ENCODE peak calls at places on chromosomes 6 and 20, in nine cellular contexts. One of them, this sample, is unnamed. For H3K4me1, the result is how much of the 10 kb centered on the place peaks cover.

GRCh38 chr6:41958022-41958856 is 16.6 kb upstream of the CCND3 start:
- DNase-seq in fibroblast of lung: no peak
- DNase-seq in cardiac muscle cell: no peak
- DNase-seq in heart left ventricle: no peak
- DNase-seq in uterus: no peak
- DNase-seq in A549: no peak
- DNase-seq in upper lobe of right lung: no peak
- DNase-seq in HCT116: no peak
- DNase-seq in right lobe of liver: no peak
- DNase-seq in this sample: no peak

GRCh38 chr6:89611666-89612065 is 26.9 kb downstream of the LYRM2 start:
- DNase-seq in uterus: no peak
- DNase-seq in heart left ventricle: no peak
- DNase-seq in A549: no peak
- DNase-seq in right lobe of liver: no peak
- DNase-seq in upper lobe of right lung: no peak
- DNase-seq in HCT116: no peak
- DNase-seq in cardiac muscle cell: no peak
- DNase-seq in fibroblast of lung: no peak
- DNase-seq in this sample: no peak

GRCh38 chr6:139262519-139263300 is 29.1 kb downstream of the TXLNB start:
- DNase-seq in fibroblast of lung: no peak
- DNase-seq in heart left ventricle: no peak
- DNase-seq in cardiac muscle cell: no peak
- DNase-seq in upper lobe of right lung: no peak
- DNase-seq in HCT116: no peak
- DNase-seq in right lobe of liver: no peak
- DNase-seq in uterus: no peak
- DNase-seq in A549: no peak
- DNase-seq in this sample: no peak

GRCh38 chr6:31878761-31879542 is at the start of gene SLC44A4:
- DNase-seq in A549: no peak
- DNase-seq in fibroblast of lung: no peak
- DNase-seq in right lobe of liver: no peak
- DNase-seq in HCT116: no peak
- DNase-seq in heart left ventricle: no peak
- DNase-seq in uterus: no peak
- DNase-seq in cardiac muscle cell: no peak
- DNase-seq in upper lobe of right lung: peak
- DNase-seq in this sample: no peak

GRCh38 chr20:56411759-56412472 is at the start of gene CASS4:
- DNase-seq in uterus: no peak
- DNase-seq in fibroblast of lung: peak
- DNase-seq in heart left ventricle: no peak
- DNase-seq in cardiac muscle cell: no peak
- DNase-seq in upper lobe of right lung: no peak
- DNase-seq in right lobe of liver: no peak
- DNase-seq in A549: no peak
- DNase-seq in HCT116: no peak
- DNase-seq in this sample: peak

GRCh38 chr6:11810039-11810541 is 31.5 kb upstream of the ADTRP start:
- DNase-seq in fibroblast of lung: peak
- DNase-seq in cardiac muscle cell: peak
- DNase-seq in right lobe of liver: peak
- DNase-seq in upper lobe of right lung: peak
- DNase-seq in HCT116: no peak
- DNase-seq in A549: peak
- DNase-seq in uterus: peak
- DNase-seq in heart left ventricle: peak
- DNase-seq in this sample: no peak

GRCh38 chr20:44597930-44598329 is 15.6 kb downstream of the PKIG start:
- DNase-seq in upper lobe of right lung: no peak
- DNase-seq in A549: no peak
- DNase-seq in HCT116: no peak
- DNase-seq in cardiac muscle cell: no peak
- DNase-seq in right lobe of liver: no peak
- DNase-seq in heart left ventricle: no peak
- DNase-seq in fibroblast of lung: no peak
- DNase-seq in uterus: no peak
- DNase-seq in this sample: peak

GRCh38 chr20:14235355-14235754 is 102.1 kb downstream of the FLRT3 start:
- DNase-seq in A549: no peak
- DNase-seq in heart left ventricle: no peak
- DNase-seq in upper lobe of right lung: no peak
- DNase-seq in right lobe of liver: no peak
- DNase-seq in fibroblast of lung: peak
- DNase-seq in cardiac muscle cell: no peak
- DNase-seq in uterus: no peak
- DNase-seq in HCT116: no peak
- DNase-seq in this sample: no peak

GRCh38 chr6:116382587-116382986 is 11.8 kb downstream of the DSE start:
- DNase-seq in A549: no peak
- DNase-seq in uterus: no peak
- DNase-seq in HCT116: no peak
- DNase-seq in upper lobe of right lung: no peak
- DNase-seq in fibroblast of lung: no peak
- DNase-seq in right lobe of liver: no peak
- DNase-seq in heart left ventricle: no peak
- DNase-seq in cardiac muscle cell: no peak
- DNase-seq in this sample: no peak

DNA sequence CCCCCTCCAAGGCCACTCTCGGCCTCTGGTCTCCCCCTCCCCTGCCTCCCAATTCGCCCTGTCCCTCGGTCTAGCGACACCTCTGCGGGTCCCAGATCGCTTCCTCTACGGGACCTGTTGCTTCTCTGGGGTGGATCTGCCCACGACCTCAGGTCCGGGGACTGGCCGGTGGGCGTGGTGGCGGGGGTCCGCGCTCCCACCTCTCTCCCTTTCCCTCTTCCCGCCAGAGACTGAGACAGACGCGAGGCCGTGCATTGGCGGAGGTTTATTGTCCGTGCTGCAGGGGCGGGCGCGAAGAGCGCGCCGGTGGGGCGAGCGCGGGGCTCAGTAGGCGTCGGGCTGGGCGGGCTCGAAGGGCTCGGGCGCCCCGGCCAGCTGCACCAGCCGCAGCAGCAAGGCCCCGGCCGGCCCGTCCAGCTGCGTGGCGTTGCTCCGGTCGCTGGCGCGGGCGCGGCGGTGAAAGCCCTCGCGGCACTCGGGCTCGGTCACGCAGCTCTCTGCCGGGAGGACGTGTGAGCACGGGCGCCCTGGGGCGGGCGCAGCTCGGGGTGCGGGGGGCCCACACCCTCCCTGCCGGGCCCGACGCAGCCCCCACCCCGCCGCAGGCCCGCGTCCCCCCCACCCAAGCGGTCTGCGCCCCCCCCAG is 2.1 kb downstream of the AVP start:
- DNase-seq in A549: no peak
- DNase-seq in upper lobe of right lung: no peak
- DNase-seq in cardiac muscle cell: peak
- DNase-seq in heart left ventricle: no peak
- DNase-seq in HCT116: no peak
- DNase-seq in right lobe of liver: no peak
- DNase-seq in fibroblast of lung: no peak
- DNase-seq in uterus: no peak
- DNase-seq in this sample: peak
- H3K4me3 ChIP-seq in A549: peak
- H3K4me3 ChIP-seq in upper lobe of right lung: no peak
- H3K4me3 ChIP-seq in cardiac muscle cell: peak
- H3K4me3 ChIP-seq in heart left ventricle: peak
- H3K4me3 ChIP-seq in HCT116: no peak
- H3K4me3 ChIP-seq in right lobe of liver: peak
- H3K4me3 ChIP-seq in fibroblast of lung: no peak
- H3K4me3 ChIP-seq in uterus: no peak
- H3K4me3 ChIP-seq in this sample: peak

DNA sequence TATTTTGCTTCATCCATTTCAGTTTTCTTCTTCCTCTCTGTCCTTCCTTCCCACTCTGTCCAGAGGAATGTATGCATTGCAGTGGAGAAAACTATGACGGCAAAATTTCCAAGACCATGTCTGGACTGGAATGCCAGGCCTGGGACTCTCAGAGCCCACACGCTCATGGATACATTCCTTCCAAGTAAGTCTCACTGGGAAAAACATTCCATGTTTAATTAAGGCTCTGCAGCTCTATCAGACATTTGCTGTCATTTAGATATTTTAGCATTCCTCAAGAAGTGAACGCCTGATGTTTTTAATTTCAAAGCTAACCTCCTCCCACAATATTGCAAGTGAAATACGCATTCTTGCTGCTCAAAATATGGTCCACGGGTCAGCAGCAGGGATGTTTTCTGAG is 12.7 kb downstream of the PLG start:
- DNase-seq in upper lobe of right lung: no peak
- DNase-seq in cardiac muscle cell: no peak
- DNase-seq in right lobe of liver: no peak
- DNase-seq in A549: no peak
- DNase-seq in heart left ventricle: no peak
- DNase-seq in uterus: no peak
- DNase-seq in HCT116: no peak
- DNase-seq in fibroblast of lung: no peak
- DNase-seq in this sample: no peak
- TF ChIP-seq CTCF in upper lobe of right lung: no peak
- TF ChIP-seq CTCF in cardiac muscle cell: no peak
- TF ChIP-seq CTCF in right lobe of liver: no peak
- TF ChIP-seq CTCF in A549: no peak
- TF ChIP-seq CTCF in heart left ventricle: no peak
- TF ChIP-seq CTCF in uterus: no peak
- TF ChIP-seq CTCF in HCT116: no peak
- TF ChIP-seq CTCF in fibroblast of lung: no peak
- TF ChIP-seq CTCF in this sample: no peak

GRCh38 chr6:2881358-2881885 is 21.7 kb downstream of the SERPINB9 start:
- DNase-seq in fibroblast of lung: no peak
- DNase-seq in right lobe of liver: no peak
- DNase-seq in cardiac muscle cell: no peak
- DNase-seq in A549: no peak
- DNase-seq in heart left ventricle: no peak
- DNase-seq in uterus: no peak
- DNase-seq in HCT116: no peak
- DNase-seq in upper lobe of right lung: no peak
- DNase-seq in this sample: no peak
- H3K4me1 ChIP-seq in fibroblast of lung: under half
- H3K4me1 ChIP-seq in right lobe of liver: under half
- H3K4me1 ChIP-seq in cardiac muscle cell: under half
- H3K4me1 ChIP-seq in A549: under half
- H3K4me1 ChIP-seq in heart left ventricle: under half
- H3K4me1 ChIP-seq in uterus: under half
- H3K4me1 ChIP-seq in HCT116: under half
- H3K4me1 ChIP-seq in upper lobe of right lung: under half
- H3K4me1 ChIP-seq in this sample: under half

GRCh38 chr6:33433560-33434191 is 13.8 kb downstream of the SYNGAP1 start:
- DNase-seq in cardiac muscle cell: peak
- DNase-seq in right lobe of liver: no peak
- DNase-seq in uterus: peak
- DNase-seq in heart left ventricle: peak
- DNase-seq in A549: no peak
- DNase-seq in upper lobe of right lung: no peak
- DNase-seq in HCT116: no peak
- DNase-seq in fibroblast of lung: peak
- DNase-seq in this sample: no peak
- H3K4me3 ChIP-seq in cardiac muscle cell: peak
- H3K4me3 ChIP-seq in right lobe of liver: no peak
- H3K4me3 ChIP-seq in uterus: no peak
- H3K4me3 ChIP-seq in heart left ventricle: no peak
- H3K4me3 ChIP-seq in A549: no peak
- H3K4me3 ChIP-seq in upper lobe of right lung: no peak
- H3K4me3 ChIP-seq in HCT116: peak
- H3K4me3 ChIP-seq in fibroblast of lung: no peak
- H3K4me3 ChIP-seq in this sample: no peak

DNA sequence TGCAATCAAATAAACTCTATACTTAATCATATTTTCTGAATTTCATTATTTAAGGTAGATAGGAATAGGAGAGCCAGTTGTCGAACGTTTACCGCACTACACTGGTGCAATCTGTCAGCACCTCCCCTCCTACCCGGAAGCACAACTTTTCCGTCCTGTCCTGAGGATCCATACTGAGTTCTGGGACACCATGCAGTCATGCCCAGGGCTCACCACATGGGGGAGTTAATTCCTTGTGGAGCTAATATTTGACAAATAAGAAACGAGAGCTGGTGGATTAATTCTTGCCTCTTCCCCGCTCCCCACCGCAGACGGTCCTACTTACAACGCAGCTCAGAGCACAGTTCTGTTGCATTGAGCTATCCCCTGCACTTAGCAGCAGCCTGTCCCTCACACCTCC is 107.7 kb upstream of the RALGAPA2 start:
- DNase-seq in heart left ventricle: no peak
- DNase-seq in right lobe of liver: no peak
- DNase-seq in upper lobe of right lung: no peak
- DNase-seq in A549: peak
- DNase-seq in fibroblast of lung: no peak
- DNase-seq in uterus: no peak
- DNase-seq in cardiac muscle cell: peak
- DNase-seq in HCT116: peak
- DNase-seq in this sample: no peak
- TF ChIP-seq CTCF in heart left ventricle: peak
- TF ChIP-seq CTCF in right lobe of liver: peak
- TF ChIP-seq CTCF in upper lobe of right lung: peak
- TF ChIP-seq CTCF in A549: no peak
- TF ChIP-seq CTCF in fibroblast of lung: peak
- TF ChIP-seq CTCF in uterus: no peak
- TF ChIP-seq CTCF in cardiac muscle cell: peak
- TF ChIP-seq CTCF in HCT116: peak
- TF ChIP-seq CTCF in this sample: peak

DNA sequence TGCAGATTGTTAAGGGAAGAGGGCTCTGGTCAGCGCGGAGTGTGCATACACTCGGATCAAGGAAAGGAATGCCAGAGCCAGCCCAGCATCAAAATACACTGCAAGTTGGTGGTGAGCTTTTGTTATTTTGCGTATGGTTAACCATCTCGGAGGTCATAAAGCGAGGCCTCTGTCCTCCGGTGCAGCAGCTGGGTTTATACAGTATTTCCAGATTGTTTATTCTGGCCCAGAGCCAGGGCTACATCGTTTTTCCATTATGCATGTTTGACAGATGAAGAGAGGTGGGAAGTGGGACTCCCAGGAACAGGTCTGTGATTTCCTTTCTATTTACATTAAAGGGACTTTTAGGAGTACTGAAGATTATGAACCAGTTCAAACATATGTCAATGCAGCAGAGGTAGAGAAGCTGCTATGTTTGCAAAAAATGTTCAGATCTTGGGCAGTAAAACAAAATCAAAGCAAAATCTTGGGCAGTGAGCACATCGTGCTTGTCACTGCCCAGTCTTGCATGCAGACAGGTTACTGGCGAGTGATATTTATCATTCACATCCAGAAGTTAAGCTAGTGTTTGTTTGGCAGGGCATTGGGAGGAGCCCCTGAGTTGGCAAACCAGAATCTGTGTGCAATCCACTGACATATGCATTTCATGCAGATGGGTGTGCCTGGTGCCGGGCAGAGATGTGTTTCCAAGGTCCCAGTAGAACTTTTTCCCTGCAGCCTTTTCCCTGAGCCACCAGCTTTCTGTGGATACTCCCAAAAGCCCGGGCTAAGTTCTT is 256.3 kb upstream of the TAB2 start:
- DNase-seq in upper lobe of right lung: no peak
- DNase-seq in uterus: no peak
- DNase-seq in A549: no peak
- DNase-seq in heart left ventricle: no peak
- DNase-seq in HCT116: no peak
- DNase-seq in cardiac muscle cell: no peak
- DNase-seq in fibroblast of lung: peak
- DNase-seq in right lobe of liver: no peak
- DNase-seq in this sample: no peak
- H3K4me1 ChIP-seq in upper lobe of right lung: under half
- H3K4me1 ChIP-seq in uterus: under half
- H3K4me1 ChIP-seq in A549: under half
- H3K4me1 ChIP-seq in heart left ventricle: under half
- H3K4me1 ChIP-seq in HCT116: under half
- H3K4me1 ChIP-seq in cardiac muscle cell: under half
- H3K4me1 ChIP-seq in fibroblast of lung: under half
- H3K4me1 ChIP-seq in right lobe of liver: under half
- H3K4me1 ChIP-seq in this sample: under half

This sample was measured in Caco-2.